ENCODE peak calls at places on chromosome 20, in seven cellular contexts. O, E, L, U, A, X and J are unnamed samples.
A peak's percentile ranks its signal among the peaks of the same experiment; 100 is the strongest.

GRCh38 chr20:39800548-39800947 is 838.4 kb downstream of the DHX35 start:
- DNase-seq in O (peak; percentile 63), E (no peak), L (peak; percentile 71), U (peak; percentile 82), A (no peak), X (no peak), J (peak; percentile 69)

GRCh38 chr20:14521436-14521835 is 184.0 kb upstream of the FLRT3 start:
- DNase-seq in O (peak; percentile 41), E (no peak), L (no peak), U (no peak), A (no peak), X (no peak), J (peak; percentile 10)

GRCh38 chr20:57404419-57405072 is 13.3 kb downstream of the RBM38 start:
- DNase-seq in O (no peak), E (no peak), L (no peak), U (no peak), A (no peak), X (no peak), J (no peak)

GRCh38 chr20:62716941-62717310 is 8.3 kb downstream of the NTSR1 start:
- DNase-seq in O (no peak), E (no peak), L (no peak), U (no peak), A (no peak), X (no peak), J (no peak)

GRCh38 chr20:49278817-49279676 is 1.2 kb upstream of the ZNFX1 start:
- DNase-seq in O (no peak), E (no peak), L (no peak), U (no peak), A (peak; percentile 21), X (no peak), J (peak; percentile 33)

GRCh38 chr20:58997141-58997770 is 9.8 kb downstream of the CTSZ start:
- DNase-seq in O (no peak), E (peak; percentile 23), L (no peak), U (no peak), A (no peak), X (no peak), J (no peak)

GRCh38 chr20:32513031-32513866 is 71.9 kb downstream of the NOL4L start:
- DNase-seq in O (no peak), E (no peak), L (no peak), U (no peak), A (no peak), X (no peak), J (no peak)

GRCh38 chr20:62252342-62252966 is 14.1 kb downstream of the OSBPL2 start:
- DNase-seq in O (peak; percentile 22), E (no peak), L (no peak), U (peak; percentile 12), A (no peak), X (no peak), J (peak; percentile 20)

DNA sequence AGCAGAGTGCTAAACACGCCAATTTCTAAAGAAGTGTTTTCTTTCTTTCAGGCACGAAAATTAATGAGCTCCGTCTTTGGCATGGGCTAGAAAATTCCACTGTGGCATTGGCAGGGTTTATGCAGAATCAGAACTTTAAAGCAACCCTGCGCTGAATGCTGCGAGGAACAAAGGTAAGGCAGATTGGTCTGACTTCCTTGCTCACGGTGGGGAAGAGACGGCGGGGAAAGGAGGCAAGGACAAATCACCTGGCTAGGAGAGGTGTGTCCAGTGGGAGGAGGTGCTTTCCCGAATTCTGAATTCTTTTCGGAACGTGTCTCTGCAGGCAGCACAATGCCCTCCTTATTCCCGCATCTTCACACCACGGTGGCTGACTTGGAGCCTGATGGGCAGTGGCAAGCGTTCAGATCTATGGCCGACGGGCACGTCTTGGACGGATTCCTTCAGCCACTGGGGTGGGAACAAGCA is 6.2 kb upstream of the BANF2 start:
- DNase-seq in O (no peak), E (peak; percentile 30), L (peak; percentile 43), U (no peak), A (no peak), X (no peak), J (no peak)
- H3K4me3 ChIP-seq in O (no peak overlapping the region), E (no peak overlapping the region), L (peak overlapping the region; percentile 8), U (no peak overlapping the region), A (no peak overlapping the region), X (no peak overlapping the region), J (no peak overlapping the region)

GRCh38 chr20:19923762-19924161 is 93.4 kb upstream of the NAA20 start:
- DNase-seq in O (no peak), E (no peak), L (no peak), U (no peak), A (no peak), X (no peak), J (no peak)

GRCh38 chr20:19921349-19921793 is 95.8 kb upstream of the NAA20 start:
- DNase-seq in O (no peak), E (peak; percentile 66), L (no peak), U (no peak), A (no peak), X (no peak), J (no peak)

GRCh38 chr20:19922716-19923115 is 94.4 kb upstream of the NAA20 start:
- DNase-seq in O (no peak), E (peak; percentile 25), L (no peak), U (no peak), A (peak; percentile 33), X (no peak), J (no peak)

GRCh38 chr20:19918965-19919329 is 98.2 kb upstream of the NAA20 start:
- DNase-seq in O (no peak), E (no peak), L (no peak), U (no peak), A (no peak), X (no peak), J (no peak)

DNA sequence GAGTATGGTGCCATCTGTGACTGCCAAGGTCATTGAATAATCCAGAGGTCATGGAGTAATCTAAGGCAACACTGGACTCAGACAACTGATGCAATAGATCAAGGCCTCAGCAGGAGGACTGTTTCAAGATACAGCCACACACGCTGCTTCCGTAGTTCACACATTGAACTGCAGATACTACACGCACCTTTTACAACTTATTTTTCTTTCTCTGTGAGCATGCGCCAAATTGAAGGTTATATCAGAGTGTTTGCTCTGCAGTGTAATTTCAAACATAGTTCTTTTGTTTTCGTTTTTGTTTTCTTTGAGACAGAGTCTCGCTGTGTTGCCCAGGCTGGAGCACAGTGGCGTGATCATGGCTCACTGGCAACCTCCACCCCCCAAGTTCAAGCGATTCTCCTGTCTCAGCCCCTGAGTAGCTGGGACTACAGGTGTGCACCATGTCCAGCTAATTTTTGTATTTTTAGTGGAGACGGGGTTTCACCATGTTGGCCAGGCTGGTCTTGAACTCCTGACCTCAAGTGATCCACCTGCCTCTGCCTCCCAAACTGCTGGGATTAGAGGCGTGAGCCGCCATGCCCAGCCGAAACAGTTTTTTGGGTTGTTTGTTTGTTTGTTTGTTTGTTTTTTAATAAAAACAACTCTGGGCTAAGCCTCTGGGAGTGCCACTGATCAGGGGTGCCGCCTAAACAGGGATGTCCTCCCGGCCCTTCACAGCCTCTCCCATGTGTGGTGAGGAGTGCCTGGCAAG is 96.6 kb upstream of the NAA20 start:
- DNase-seq in O (no peak), E (no peak), L (no peak), U (no peak), A (no peak), X (no peak), J (no peak)
- TF ChIP-seq CTCF in O (no peak), E (no peak), L (no peak), U (no peak), A (no peak), X (no peak), J (no peak)

DNA sequence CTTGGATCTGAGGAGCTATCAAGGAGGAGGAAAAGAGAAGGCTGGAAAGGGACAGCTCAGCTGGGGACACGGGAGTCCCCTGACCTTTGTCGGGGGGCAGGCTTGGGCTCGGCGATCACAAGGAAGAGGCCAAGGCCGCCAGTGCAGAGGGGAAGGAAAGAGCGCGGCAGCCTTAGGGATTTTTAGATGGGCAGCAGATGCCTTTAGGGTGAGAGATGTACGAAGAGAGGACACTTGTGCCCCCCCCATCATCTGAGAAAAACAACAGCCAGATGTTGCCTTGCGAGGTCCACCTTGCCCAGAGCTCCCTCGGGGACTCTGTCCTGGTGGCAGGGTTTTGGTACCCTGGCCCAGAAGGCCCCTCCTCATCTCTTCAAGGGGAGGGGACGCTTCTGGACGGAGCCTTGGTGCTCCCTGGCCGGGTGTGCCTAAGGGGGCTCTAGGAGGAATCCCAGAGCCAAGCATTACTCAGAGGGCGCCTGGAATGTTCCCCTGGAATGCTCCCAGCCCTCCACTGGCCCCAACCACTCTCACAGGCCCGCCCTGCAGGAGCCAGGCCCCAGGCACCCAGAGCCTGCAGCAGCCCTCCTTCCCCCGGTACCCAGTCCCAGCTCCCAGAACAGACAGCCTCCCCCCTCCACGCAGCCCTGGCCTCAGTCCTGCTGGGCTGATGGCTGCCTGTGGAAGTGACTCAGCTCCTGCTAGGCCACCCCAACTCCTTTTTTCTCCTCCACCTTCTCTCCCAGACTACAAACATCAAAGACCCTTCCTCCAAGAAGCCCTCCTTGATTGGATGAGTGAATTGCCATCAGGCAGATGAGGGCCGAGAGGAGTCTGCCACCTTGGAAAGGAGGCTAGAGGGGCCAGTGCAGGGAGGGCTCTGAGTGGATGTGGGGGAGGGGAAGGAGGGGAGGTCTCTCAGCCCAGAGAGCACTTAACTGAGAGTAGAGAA is 1.8 kb downstream of the ADAM33 start:
- DNase-seq in O (peak; percentile 48), E (peak; percentile 66), L (peak; percentile 33), U (peak; percentile 78), A (peak; percentile 63), X (no peak), J (peak; percentile 90)
- H3K4me3 ChIP-seq in O (no peak overlapping the region), E (no peak overlapping the region), L (peak overlapping the region; percentile 48), U (peak overlapping the region; percentile 44), A (no peak overlapping the region), X (no peak overlapping the region), J (peak overlapping the region; percentile 60)

GRCh38 chr20:37414636-37415035 is 68.7 kb downstream of the SRC start:
- DNase-seq in O (no peak), E (no peak), L (no peak), U (no peak), A (no peak), X (no peak), J (no peak)

GRCh38 chr20:37414133-37414532 is 68.2 kb downstream of the SRC start:
- DNase-seq in O (no peak), E (no peak), L (no peak), U (no peak), A (no peak), X (no peak), J (no peak)

GRCh38 chr20:37416202-37417145 is 70.5 kb downstream of the SRC start:
- DNase-seq in O (no peak), E (no peak), L (no peak), U (no peak), A (no peak), X (no peak), J (no peak)

GRCh38 chr20:37417146-37417856 is 71.4 kb downstream of the SRC start:
- DNase-seq in O (no peak), E (no peak), L (no peak), U (no peak), A (no peak), X (no peak), J (no peak)

DNA sequence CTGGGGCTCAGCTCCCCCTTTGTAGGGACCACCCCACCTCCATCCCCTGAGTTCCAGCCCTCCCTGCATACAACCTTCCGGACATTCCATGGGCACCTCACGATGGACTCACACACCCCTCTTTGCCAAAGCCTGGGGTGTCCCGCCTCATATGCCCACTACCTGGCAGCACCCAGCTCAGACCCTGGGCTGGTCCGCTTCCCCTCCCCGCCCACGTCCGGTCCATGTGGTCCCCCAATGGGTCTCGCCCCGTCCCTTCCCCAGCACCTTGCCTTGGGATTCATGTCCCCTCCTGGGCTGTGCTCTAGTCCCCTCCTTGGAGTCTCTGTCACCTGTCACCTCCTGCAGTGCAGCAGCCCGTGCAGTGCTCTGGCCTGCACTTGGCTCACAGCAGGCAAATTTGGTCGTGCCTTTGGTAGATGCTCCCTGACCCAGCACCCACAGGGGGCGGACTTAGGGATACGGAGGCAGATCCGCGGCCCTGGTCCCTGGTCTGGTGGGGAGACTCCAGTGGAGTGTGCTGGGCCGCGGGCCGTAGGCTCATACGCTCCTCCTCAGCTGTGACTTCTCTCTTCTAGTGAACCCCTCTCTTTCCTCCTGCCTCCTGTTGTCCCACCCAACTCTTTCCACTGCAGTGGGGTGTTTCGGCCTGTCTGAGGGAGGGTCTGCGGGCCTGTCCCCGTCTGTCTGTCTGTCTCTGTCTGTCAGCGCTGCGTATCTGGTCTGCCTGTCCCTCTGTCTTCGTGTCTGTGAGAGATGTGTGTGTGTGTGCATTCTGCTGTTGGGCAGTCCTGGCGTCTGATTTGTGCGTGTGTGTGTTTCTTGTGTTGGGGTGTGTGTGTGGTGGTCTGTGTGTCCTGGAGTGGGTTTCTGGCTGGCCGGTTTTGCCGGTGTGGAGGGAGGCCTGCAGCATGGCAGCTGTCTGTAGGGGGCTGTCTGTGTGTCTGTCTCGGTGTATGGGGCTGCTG is 69.5 kb downstream of the SRC start:
- DNase-seq in O (no peak), E (no peak), L (no peak), U (no peak), A (no peak), X (no peak), J (no peak)
- TF ChIP-seq CTCF in O (no peak), E (no peak), L (no peak), U (no peak), A (no peak), X (no peak), J (no peak)